ENCODE peak calls at places on chromosomes 7 and 10, in four cellular contexts. One of them, this sample, is unnamed.

GRCh38 chr10:118798186-118798811 is 43.5 kb upstream of the CACUL1 start:
- DNase-seq in substantia nigra: no peak
- DNase-seq in activated CD8-positive, alpha-beta memory T cell treated with anti-CD3 and anti-CD28 coated beads, Interleukin-2, amount 50 U/mL, for 48 hours: no peak
- DNase-seq in Karpas-422: no peak
- DNase-seq in this sample: no peak

GRCh38 chr10:60962946-60963345 is 19.0 kb upstream of the RHOBTB1 start:
- DNase-seq in substantia nigra: no peak
- DNase-seq in activated CD8-positive, alpha-beta memory T cell treated with anti-CD3 and anti-CD28 coated beads, Interleukin-2, amount 50 U/mL, for 48 hours: no peak
- DNase-seq in Karpas-422: no peak
- DNase-seq in this sample: no peak

GRCh38 chr7:82507976-82508677 is 64.5 kb upstream of the CACNA2D1 start:
- DNase-seq in substantia nigra: no peak
- DNase-seq in activated CD8-positive, alpha-beta memory T cell treated with anti-CD3 and anti-CD28 coated beads, Interleukin-2, amount 50 U/mL, for 48 hours: no peak
- DNase-seq in Karpas-422: no peak
- DNase-seq in this sample: no peak

GRCh38 chr10:32142646-32143045 is 86.4 kb upstream of the KIF5B start:
- DNase-seq in substantia nigra: no peak
- DNase-seq in activated CD8-positive, alpha-beta memory T cell treated with anti-CD3 and anti-CD28 coated beads, Interleukin-2, amount 50 U/mL, for 48 hours: no peak
- DNase-seq in Karpas-422: no peak
- DNase-seq in this sample: no peak

GRCh38 chr7:46003896-46004875 is 83.1 kb upstream of the IGFBP3 start:
- DNase-seq in substantia nigra: no peak
- DNase-seq in activated CD8-positive, alpha-beta memory T cell treated with anti-CD3 and anti-CD28 coated beads, Interleukin-2, amount 50 U/mL, for 48 hours: no peak
- DNase-seq in Karpas-422: peak
- DNase-seq in this sample: no peak

GRCh38 chr7:2460641-2461040 is 15.6 kb downstream of the GRIFIN start:
- DNase-seq in substantia nigra: peak
- DNase-seq in activated CD8-positive, alpha-beta memory T cell treated with anti-CD3 and anti-CD28 coated beads, Interleukin-2, amount 50 U/mL, for 48 hours: no peak
- DNase-seq in Karpas-422: no peak
- DNase-seq in this sample: no peak

GRCh38 chr7:45143616-45144015 is 14.0 kb upstream of the RAMP3 start:
- DNase-seq in substantia nigra: no peak
- DNase-seq in activated CD8-positive, alpha-beta memory T cell treated with anti-CD3 and anti-CD28 coated beads, Interleukin-2, amount 50 U/mL, for 48 hours: no peak
- DNase-seq in Karpas-422: no peak
- DNase-seq in this sample: no peak

GRCh38 chr7:31096198-31096881 is 44.2 kb downstream of the ADCYAP1R1 start:
- DNase-seq in substantia nigra: no peak
- DNase-seq in activated CD8-positive, alpha-beta memory T cell treated with anti-CD3 and anti-CD28 coated beads, Interleukin-2, amount 50 U/mL, for 48 hours: no peak
- DNase-seq in Karpas-422: no peak
- DNase-seq in this sample: no peak

GRCh38 chr7:101138149-101138870 is 11.4 kb downstream of the SERPINE1 start:
- DNase-seq in substantia nigra: no peak
- DNase-seq in activated CD8-positive, alpha-beta memory T cell treated with anti-CD3 and anti-CD28 coated beads, Interleukin-2, amount 50 U/mL, for 48 hours: peak
- DNase-seq in Karpas-422: peak
- DNase-seq in this sample: peak

GRCh38 chr7:101099969-101100781 is 14.9 kb downstream of the TRIM56 start:
- DNase-seq in substantia nigra: peak
- DNase-seq in activated CD8-positive, alpha-beta memory T cell treated with anti-CD3 and anti-CD28 coated beads, Interleukin-2, amount 50 U/mL, for 48 hours: peak
- DNase-seq in Karpas-422: peak
- DNase-seq in this sample: peak

GRCh38 chr7:106117767-106118544 is 5.8 kb upstream of the SYPL1 start:
- DNase-seq in substantia nigra: no peak
- DNase-seq in activated CD8-positive, alpha-beta memory T cell treated with anti-CD3 and anti-CD28 coated beads, Interleukin-2, amount 50 U/mL, for 48 hours: no peak
- DNase-seq in Karpas-422: no peak
- DNase-seq in this sample: no peak

GRCh38 chr7:29102554-29103151 is 43.7 kb downstream of the CPVL start:
- DNase-seq in substantia nigra: peak
- DNase-seq in activated CD8-positive, alpha-beta memory T cell treated with anti-CD3 and anti-CD28 coated beads, Interleukin-2, amount 50 U/mL, for 48 hours: peak
- DNase-seq in Karpas-422: peak
- DNase-seq in this sample: no peak

This sample was measured in thoracic aorta.